ENCODE peak calls at places on chromosomes 16 and 17, in five cellular contexts. W is thoracic aorta; J is effector memory CD8-positive, alpha-beta T cell; C is LoVo; G is naive thymus-derived CD4-positive, alpha-beta T cell. Q is an unnamed sample.

GRCh38 chr17:2709173-2709661 is 2.3 kb downstream of the CLUH start:
- DNase-seq in G (no peak), W (no peak), J (no peak), C (peak), Q (no peak)

GRCh38 chr17:32335647-32336046 is 6.3 kb downstream of the C17orf75 start:
- DNase-seq in W (no peak), J (no peak), C (no peak), G (no peak), Q (no peak)

GRCh38 chr17:6831662-6832263 is at the start of gene TEKT1:
- DNase-seq in C (no peak), G (peak), W (peak), J (peak), Q (peak)

GRCh38 chr16:2483939-2484897 is 9.3 kb downstream of the TBC1D24 start:
- DNase-seq in C (no peak), G (no peak), J (no peak), W (no peak), Q (no peak)

GRCh38 chr16:83967838-83968482 is at the start of gene NECAB2:
- DNase-seq in W (no peak), J (no peak), C (peak), G (no peak), Q (no peak)

GRCh38 chr16:56576585-56577299 is 11.9 kb downstream of the MT4 start:
- DNase-seq in G (peak), J (peak), W (peak), C (peak), Q (peak)

GRCh38 chr17:50943575-50943933 is 77.4 kb upstream of the TOB1 start:
- DNase-seq in W (no peak), G (no peak), C (no peak), J (no peak), Q (no peak)

GRCh38 chr17:48023408-48024148 is 14.0 kb downstream of the COPZ2 start:
- DNase-seq in G (peak), W (peak), C (peak), J (no peak), Q (peak)

GRCh38 chr17:49557204-49558024 is 18.3 kb upstream of the NXPH3 start:
- DNase-seq in G (peak), C (peak), W (no peak), J (peak), Q (peak)

GRCh38 chr16:51326131-51326856 is 175.2 kb upstream of the SALL1 start:
- DNase-seq in C (no peak), W (no peak), G (no peak), J (no peak), Q (no peak)

GRCh38 chr17:9175700-9176467 is 154.6 kb downstream of the NTN1 start:
- DNase-seq in J (no peak), G (no peak), W (no peak), C (no peak), Q (no peak)

GRCh38 chr16:5867250-5867649 is 769.7 kb upstream of the EEF2KMT start:
- DNase-seq in W (no peak), G (no peak), J (no peak), C (no peak), Q (no peak)

GRCh38 chr17:80868022-80868609 is 123.5 kb upstream of the CHMP6 start:
- DNase-seq in W (no peak), G (no peak), J (no peak), C (no peak), Q (no peak)

GRCh38 chr16:11231367-11231970 is 24.5 kb downstream of the SOCS1 start:
- DNase-seq in W (no peak), J (no peak), G (no peak), C (no peak), Q (no peak)

GRCh38 chr16:19804538-19805323 is 79.9 kb downstream of the GPRC5B start:
- DNase-seq in C (no peak), W (no peak), G (peak), J (no peak), Q (peak)

Q was measured in central memory CD4-positive, alpha-beta T cell.